ENCODE peak calls at places on chromosomes 2 and 18, in four cellular contexts. V is WTC11, J is HepG2, G is GM12878. P is an unnamed sample.

GRCh38 chr18:21672868-21673267 is 31.7 kb downstream of the ABHD3 start:
- DNase-seq in J (peak; percentile 14), G (no peak), V (no peak), P (no peak)

GRCh38 chr2:207143474-207144190 is 22.1 kb downstream of the KLF7 start:
- DNase-seq in G (no peak), J (no peak), V (no peak), P (no peak)

GRCh38 chr18:61908661-61909060 is 15.9 kb upstream of the RNF152 start:
- DNase-seq in G (no peak), J (no peak), V (no peak), P (no peak)

GRCh38 chr2:101616411-101616810 is 81.1 kb upstream of the MAP4K4 start:
- DNase-seq in J (no peak), G (no peak), V (no peak), P (no peak)

GRCh38 chr2:1781291-1782080 is 37.2 kb upstream of the PXDN start:
- DNase-seq in J (no peak), G (no peak), V (no peak), P (no peak)

GRCh38 chr2:73268368-73268830 is 15.9 kb downstream of the FBXO41 start:
- DNase-seq in G (no peak), V (no peak), J (no peak), P (no peak)

GRCh38 chr2:58540680-58541079 is 299.6 kb upstream of the FANCL start:
- DNase-seq in G (no peak), J (no peak), V (peak; percentile 32), P (no peak)

GRCh38 chr2:235693279-235693678 is 199.4 kb downstream of the AGAP1 start:
- DNase-seq in V (no peak), G (no peak), J (no peak), P (no peak)

GRCh38 chr2:116696223-116696622 is 1118.3 kb upstream of the DDX18 start:
- DNase-seq in G (no peak), V (no peak), J (no peak), P (no peak)

DNA sequence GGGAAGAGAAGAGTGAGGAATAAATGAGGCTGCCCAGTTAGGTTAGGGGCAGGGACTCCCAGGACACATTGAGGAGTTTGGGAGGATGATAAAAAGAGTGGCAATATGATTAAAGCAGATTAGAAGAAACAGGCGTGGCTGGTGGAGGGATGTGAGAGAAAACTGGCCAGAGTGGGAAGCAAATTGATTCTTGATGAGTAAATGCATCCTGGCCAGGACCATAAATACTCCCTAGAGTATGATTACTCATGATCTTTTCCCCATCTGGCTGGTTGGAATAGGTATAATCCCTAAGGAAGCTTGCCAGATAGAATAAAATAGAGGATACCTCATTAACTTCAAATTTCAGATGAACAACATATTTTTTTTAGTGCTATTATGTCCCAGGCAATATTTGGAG is 21.5 kb upstream of the DAW1 start:
- DNase-seq in V (no peak), G (no peak), J (no peak), P (no peak)
- TF ChIP-seq ESRRA in V (no peak), G (no peak), J (no peak), P (no peak)

GRCh38 chr18:59712311-59712710 is 15.1 kb upstream of the CCBE1 start:
- DNase-seq in G (no peak), J (no peak), V (no peak), P (no peak)
- TF ChIP-seq ATF2 in G (no peak), J (no peak), V (no peak), P (no peak)

GRCh38 chr2:220163486-220163885 is 536.1 kb downstream of the SLC4A3 start:
- DNase-seq in G (no peak), V (no peak), J (no peak), P (no peak)

GRCh38 chr2:220154243-220154642 is 526.8 kb downstream of the SLC4A3 start:
- DNase-seq in J (no peak), G (no peak), V (no peak), P (no peak)

GRCh38 chr2:220157312-220157711 is 529.9 kb downstream of the SLC4A3 start:
- DNase-seq in G (no peak), J (no peak), V (no peak), P (no peak)

GRCh38 chr2:220162320-220162719 is 534.9 kb downstream of the SLC4A3 start:
- DNase-seq in G (no peak), V (no peak), J (no peak), P (no peak)

DNA sequence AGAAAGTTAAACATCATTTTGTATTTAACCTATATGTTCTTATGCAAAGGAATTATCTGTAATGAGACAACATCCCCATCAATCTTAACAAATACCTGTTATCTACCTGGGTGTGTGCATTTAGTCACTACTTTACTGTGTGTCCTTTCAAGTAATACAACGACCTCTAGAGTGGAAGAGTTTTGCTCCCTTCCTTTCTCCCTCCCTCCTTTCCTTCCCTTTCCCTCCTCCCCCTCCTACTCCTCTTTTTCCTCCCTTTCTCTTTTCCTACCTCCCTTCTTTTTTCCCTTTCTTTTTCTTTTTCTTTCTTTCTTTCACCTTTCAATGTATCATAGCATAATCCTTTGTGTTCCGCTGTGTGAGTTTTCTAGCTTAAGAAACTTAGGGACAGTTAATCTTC is 532.3 kb downstream of the SLC4A3 start:
- DNase-seq in J (no peak), G (no peak), V (no peak), P (no peak)
- TF ChIP-seq ESRRA in J (no peak), G (no peak), V (no peak), P (no peak)

DNA sequence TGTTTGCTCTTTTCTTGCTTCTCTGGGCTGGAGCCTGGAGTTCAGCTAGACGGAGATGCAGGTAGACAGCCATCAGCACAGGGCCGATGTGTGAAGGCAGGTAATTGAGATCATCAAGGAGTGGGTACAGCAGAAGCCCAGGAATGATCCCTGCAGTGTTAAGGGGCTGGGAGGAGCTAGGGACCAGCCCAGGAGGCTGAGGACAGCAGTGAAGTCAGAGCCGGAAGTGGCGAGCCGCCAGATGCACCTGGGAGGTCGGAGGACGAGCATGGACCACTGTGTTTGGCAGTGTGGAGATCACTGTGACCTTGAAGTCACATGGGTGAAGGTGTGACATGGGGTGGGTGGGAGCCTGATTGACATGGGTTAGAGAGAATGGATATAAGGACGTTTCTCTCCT is 6.2 kb upstream of the ZNF236 start:
- DNase-seq in V (no peak), J (no peak), G (no peak), P (no peak)
- TF ChIP-seq ATF2 in V (no peak), J (no peak), G (no peak), P (no peak)

GRCh38 chr2:240319221-240319854 is 116.1 kb upstream of the GPC1 start:
- DNase-seq in J (no peak), V (no peak), G (no peak), P (no peak)
- TF ChIP-seq ESRRA in J (no peak), V (no peak), G (no peak), P (no peak)

GRCh38 chr2:33476793-33477190 is 343 bp downstream of the RASGRP3 start:
- DNase-seq in J (no peak), V (no peak), G (no peak), P (no peak)

GRCh38 chr2:33476100-33476792 is at the start of gene RASGRP3:
- DNase-seq in V (peak; percentile 17), G (no peak), J (peak; percentile 44), P (peak; percentile 18)

GRCh38 chr2:33477473-33478468 is 1.3 kb downstream of the RASGRP3 start:
- DNase-seq in V (no peak), J (no peak), G (no peak), P (peak; percentile 68)

GRCh38 chr2:33478968-33479691 is 2.7 kb downstream of the RASGRP3 start:
- DNase-seq in G (no peak), V (no peak), J (no peak), P (peak; percentile 35)

GRCh38 chr2:33475381-33476099 is 909 bp upstream of the RASGRP3 start:
- DNase-seq in J (peak; percentile 61), G (no peak), V (peak; percentile 54), P (peak; percentile 83)
- TF ChIP-seq ATF2 in J (no peak), G (peak; percentile 41), V (no peak), P (no peak)

GRCh38 chr18:56386856-56387255 is 251.5 kb downstream of the TXNL1 start:
- DNase-seq in V (no peak), G (no peak), J (no peak), P (no peak)

GRCh38 chr18:56381151-56381550 is 257.2 kb downstream of the TXNL1 start:
- DNase-seq in G (no peak), V (no peak), J (no peak), P (no peak)

GRCh38 chr18:56380682-56381081 is 257.7 kb downstream of the TXNL1 start:
- DNase-seq in J (no peak), G (no peak), V (no peak), P (no peak)

GRCh38 chr18:56383349-56383748 is 255.0 kb downstream of the TXNL1 start:
- DNase-seq in G (no peak), V (no peak), J (no peak), P (no peak)

DNA sequence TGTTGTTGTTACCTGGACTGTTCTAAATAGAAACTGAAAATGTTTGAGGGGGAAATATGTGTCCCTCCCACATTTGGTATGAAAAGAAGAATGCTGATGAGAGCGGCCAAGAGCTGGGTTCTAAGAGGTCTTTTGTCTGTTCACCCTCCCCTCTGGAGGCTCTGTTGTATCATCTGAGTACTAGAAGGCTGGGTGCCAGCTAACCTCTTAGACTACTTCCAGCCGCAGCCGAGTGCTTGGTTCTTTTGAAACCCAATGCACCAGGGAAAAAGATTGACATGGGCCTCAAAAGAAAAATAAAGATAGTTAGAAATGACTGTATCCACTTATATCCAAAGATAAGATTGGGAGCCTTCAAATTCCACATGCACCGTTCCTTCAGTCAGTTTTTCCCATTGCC is 255.9 kb downstream of the TXNL1 start:
- DNase-seq in G (no peak), V (no peak), J (no peak), P (no peak)
- TF ChIP-seq ESRRA in G (no peak), V (no peak), J (no peak), P (no peak)